ENCODE peak calls at places on chromosomes 7 and 10, in four cellular contexts. L is Peyer's patch, P is Panc1, Q is endodermal cell. A is an unnamed sample.

GRCh38 chr10:118968071-118968470 is 61.4 kb upstream of the NANOS1 start:
- DNase-seq in L (no peak), Q (peak), P (no peak), A (no peak)

GRCh38 chr10:16835223-16835622 is 18.0 kb upstream of the RSU1 start:
- DNase-seq in Q (no peak), P (no peak), L (no peak), A (peak)

GRCh38 chr7:27125986-27126394 is 4.6 kb downstream of the HOXA4 start:
- DNase-seq in L (no peak), P (no peak), Q (peak), A (no peak)

GRCh38 chr7:158821173-158822021 is 7.9 kb downstream of the ESYT2 start:
- DNase-seq in P (peak), Q (peak), L (no peak), A (peak)

GRCh38 chr10:70368774-70369482 is 13.5 kb downstream of the LRRC20 start:
- DNase-seq in L (no peak), P (no peak), Q (no peak), A (no peak)

GRCh38 chr10:63583909-63584747 is 62.9 kb downstream of the REEP3 start:
- DNase-seq in L (no peak), Q (no peak), P (no peak), A (no peak)

GRCh38 chr7:74033372-74034311 is 5.7 kb downstream of the ELN start:
- DNase-seq in L (no peak), Q (no peak), P (no peak), A (no peak)

GRCh38 chr7:135801045-135801693 is 52.6 kb upstream of the FAM180A start:
- DNase-seq in P (peak), L (no peak), Q (peak), A (peak)

GRCh38 chr10:116774728-116775151 is 32.4 kb upstream of the HSPA12A start:
- DNase-seq in L (no peak), P (no peak), Q (no peak), A (no peak)

GRCh38 chr7:36316319-36316718 is 73.3 kb upstream of the ANLN start:
- DNase-seq in L (no peak), P (no peak), Q (no peak), A (no peak)

GRCh38 chr10:43076876-43077420 is at the start of gene RET:
- DNase-seq in Q (peak), P (no peak), L (no peak), A (no peak)

GRCh38 chr10:18005781-18006456 is 54.2 kb downstream of the SLC39A12 start:
- DNase-seq in L (no peak), Q (no peak), P (no peak), A (no peak)

GRCh38 chr10:79608505-79609375 is 2.0 kb upstream of the SFTPA1 start:
- DNase-seq in L (no peak), P (no peak), Q (peak), A (peak)

GRCh38 chr7:15783971-15784693 is 97.6 kb upstream of the MEOX2 start:
- DNase-seq in P (no peak), L (no peak), Q (no peak), A (no peak)

GRCh38 chr10:132877473-132877872 is 64.9 kb downstream of the CFAP46 start:
- DNase-seq in P (no peak), Q (peak), L (no peak), A (no peak)

GRCh38 chr10:18438356-18439126 is 212.8 kb downstream of the NSUN6 start:
- DNase-seq in P (no peak), L (no peak), Q (no peak), A (no peak)

GRCh38 chr7:92794846-92795245 is 41.5 kb downstream of the CDK6 start:
- DNase-seq in P (no peak), L (no peak), Q (no peak), A (no peak)

GRCh38 chr10:130190737-130191115 is 54.5 kb downstream of the GLRX3 start:
- DNase-seq in P (no peak), L (no peak), Q (no peak), A (no peak)

GRCh38 chr7:131948434-131949053 is 392.1 kb upstream of the PODXL start:
- DNase-seq in L (no peak), P (no peak), Q (peak), A (no peak)

GRCh38 chr10:100600218-100600617 is 64.5 kb downstream of the HIF1AN start:
- DNase-seq in L (no peak), Q (no peak), P (no peak), A (no peak)

GRCh38 chr10:8316284-8316683 is 261.8 kb downstream of the GATA3 start:
- DNase-seq in P (no peak), L (no peak), Q (no peak), A (no peak)

GRCh38 chr10:133124357-133125211 is 35.4 kb upstream of the KNDC1 start:
- DNase-seq in L (no peak), P (no peak), Q (peak), A (peak)

GRCh38 chr7:27171636-27172387 is 2.3 kb downstream of the HOXA10 start:
- DNase-seq in P (no peak), L (no peak), Q (peak), A (no peak)

GRCh38 chr7:17456541-17456940 is 158.1 kb downstream of the AHR start:
- DNase-seq in L (no peak), P (no peak), Q (no peak), A (no peak)

GRCh38 chr7:158078161-158078910 is 509.3 kb downstream of the PTPRN2 start:
- DNase-seq in Q (no peak), L (no peak), P (no peak), A (no peak)

GRCh38 chr10:110629680-110630191 is 14.4 kb upstream of the RBM20 start:
- DNase-seq in L (no peak), P (no peak), Q (no peak), A (no peak)

GRCh38 chr10:69684981-69685353 is 54.9 kb downstream of the FAM241B start:
- DNase-seq in P (no peak), Q (peak), L (no peak), A (no peak)

GRCh38 chr10:44752451-44753441 is 158.4 kb upstream of the TMEM72 start:
- DNase-seq in L (no peak), P (peak), Q (no peak), A (no peak)

GRCh38 chr10:20990604-20991003 is 93.5 kb upstream of the NEBL start:
- DNase-seq in P (no peak), Q (no peak), L (no peak), A (no peak)

DNA sequence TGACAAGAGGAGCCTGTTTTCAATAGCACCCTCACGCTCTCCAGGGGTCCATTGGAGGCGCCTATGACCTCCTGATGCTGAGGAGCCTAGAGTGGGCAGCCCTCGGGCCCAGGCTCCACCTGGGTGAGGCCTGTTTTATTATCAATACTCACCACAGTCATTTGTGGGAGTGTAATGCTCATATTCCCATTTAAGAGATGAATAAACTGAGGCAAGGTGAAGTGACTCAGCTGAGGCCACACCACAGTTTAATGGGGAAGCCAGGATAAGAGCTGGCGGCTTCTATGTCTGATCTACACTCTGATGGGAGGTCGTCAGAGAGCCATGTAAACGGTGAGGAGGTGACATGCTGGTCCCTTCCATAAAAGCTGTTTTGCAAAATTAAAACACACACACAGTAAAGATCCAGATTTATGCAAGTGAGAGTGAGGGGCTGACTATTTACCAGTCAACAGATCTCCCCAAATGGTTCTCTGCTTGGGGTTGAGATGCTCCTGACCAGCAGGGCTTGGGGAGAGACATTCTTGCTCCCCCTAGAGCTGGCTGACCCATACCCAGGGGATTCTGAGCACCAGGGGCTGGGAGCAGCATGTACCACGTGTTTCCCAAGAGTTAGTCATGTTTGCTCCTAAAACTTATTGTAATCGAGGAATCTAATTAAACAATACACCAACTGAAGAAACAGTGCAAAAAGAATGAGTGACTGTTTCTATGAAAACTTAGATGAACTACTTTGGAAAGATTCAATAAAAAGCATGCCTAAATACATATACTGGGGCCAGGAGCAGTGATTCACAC is 81.0 kb upstream of the INSIG1 start:
- DNase-seq in L (no peak), Q (no peak), P (no peak), A (no peak)
- TF ChIP-seq CTCF in L (no peak), Q (no peak), P (no peak), A (no peak)

GRCh38 chr7:90312745-90313144 is 8.4 kb downstream of the FAM237B start:
- DNase-seq in L (no peak), Q (no peak), P (no peak), A (no peak)

GRCh38 chr7:90313908-90314307 is 7.2 kb downstream of the FAM237B start:
- DNase-seq in P (no peak), L (no peak), Q (no peak), A (no peak)

GRCh38 chr7:90311185-90311584 is 9.9 kb downstream of the FAM237B start:
- DNase-seq in L (no peak), P (no peak), Q (no peak), A (no peak)

DNA sequence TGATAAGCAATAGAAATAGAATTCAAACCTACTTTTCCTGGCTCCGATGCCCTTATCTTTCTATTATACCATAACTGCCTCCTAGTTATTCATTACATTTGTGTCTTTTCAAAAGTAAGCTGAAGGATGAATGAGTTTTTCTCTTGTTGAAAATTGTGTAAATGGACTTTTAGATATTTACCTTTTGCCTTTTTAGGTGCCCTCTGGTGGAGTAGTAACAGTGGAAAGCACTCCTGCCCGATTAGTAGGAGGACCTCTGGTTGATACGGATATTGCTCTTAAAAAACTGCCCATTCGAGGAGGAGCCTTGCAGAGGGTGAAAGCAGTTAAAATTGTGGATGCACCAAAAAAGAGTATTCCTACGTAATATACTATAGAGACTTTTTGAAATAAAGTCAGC is 11.2 kb downstream of the FAM237B start:
- DNase-seq in Q (no peak), P (no peak), L (no peak), A (no peak)
- TF ChIP-seq CTCF in Q (peak), P (no peak), L (no peak), A (no peak)

DNA sequence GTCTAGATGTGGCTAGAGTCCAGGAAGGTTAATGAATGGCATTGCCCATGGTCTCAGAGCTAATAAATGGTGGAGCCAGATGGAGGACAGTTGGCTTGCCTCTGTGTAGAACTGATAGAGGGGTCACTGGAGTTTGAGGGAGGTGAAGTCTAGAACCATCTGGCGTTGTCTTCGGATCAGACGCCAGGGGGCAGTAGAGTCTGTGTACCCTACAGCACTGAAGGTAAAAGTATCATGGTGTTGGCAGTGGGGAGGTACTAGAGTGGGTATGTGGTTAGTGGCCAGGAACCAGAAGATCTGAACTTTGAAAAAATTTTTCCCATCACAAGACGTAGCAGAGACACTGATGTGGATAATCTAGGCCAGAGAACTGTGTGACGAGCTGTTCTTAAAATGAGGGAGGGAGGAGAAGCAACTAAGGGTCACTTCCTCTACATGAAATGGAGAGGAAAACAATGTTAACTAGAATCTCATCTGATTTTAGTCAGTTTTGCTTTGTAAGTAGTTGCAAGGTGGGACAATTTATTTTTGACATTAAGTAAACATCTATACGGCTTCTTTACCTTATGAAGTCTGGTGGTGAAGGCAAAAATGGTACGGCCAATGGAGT is 227.9 kb upstream of the PRSS58 start:
- DNase-seq in Q (peak), P (no peak), L (no peak), A (peak)
- TF ChIP-seq CTCF in Q (peak), P (peak), L (peak), A (peak)

GRCh38 chr7:155551785-155552611 is 5.6 kb upstream of the CNPY1 start:
- DNase-seq in L (no peak), Q (no peak), P (no peak), A (no peak)
- TF ChIP-seq CTCF in L (no peak), Q (no peak), P (no peak), A (no peak)

GRCh38 chr10:15262036-15262713 is 93.7 kb upstream of the NMT2 start:
- DNase-seq in Q (no peak), P (no peak), L (no peak), A (no peak)
- TF ChIP-seq CTCF in Q (peak), P (peak), L (peak), A (no peak)